ENCODE peak calls at places on chromosomes 4 and X, in eight cellular contexts. Q is upper lobe of left lung, A is ascending aorta, C is heart left ventricle, I is HFF-Myc, U is colonic mucosa, W is K562, P is glutamatergic neuron. Y is an unnamed sample.

GRCh38 chr4:67549123-67549522 is 3.8 kb upstream of the CENPC start:
- DNase-seq in Q (no peak), A (no peak), C (no peak), I (no peak), U (no peak), W (no peak), P (no peak), Y (no peak)

GRCh38 chr4:13919021-13919441 is 291.5 kb upstream of the BOD1L1 start:
- DNase-seq in Q (no peak), A (no peak), C (no peak), I (peak; percentile 91), U (no peak), W (no peak), P (no peak), Y (no peak)

GRCh38 chr4:130591091-130591490 is 1495.1 kb downstream of the C4orf33 start:
- DNase-seq in Q (no peak), A (no peak), C (no peak), I (no peak), U (no peak), W (no peak), P (no peak), Y (no peak)

GRCh38 chrX:84362184-84362838 is 139.9 kb downstream of the HDX start:
- DNase-seq in Q (no peak), A (no peak), C (no peak), I (no peak), U (no peak), W (no peak), P (no peak), Y (no peak)

GRCh38 chr4:20433101-20433705 is 181.5 kb downstream of the SLIT2 start:
- DNase-seq in Q (no peak), A (no peak), C (no peak), I (no peak), U (no peak), W (no peak), P (no peak), Y (no peak)

GRCh38 chrX:139851730-139852129 is 81.1 kb downstream of the ATP11C start:
- DNase-seq in Q (no peak), A (no peak), C (no peak), I (no peak), U (no peak), W (no peak), P (no peak), Y (no peak)

GRCh38 chrX:46758163-46758955 is 559 bp downstream of the SLC9A7 start:
- DNase-seq in Q (no peak), A (no peak), C (no peak), I (no peak), U (no peak), W (no peak), P (no peak), Y (no peak)

GRCh38 chrX:47366051-47366722 is 4.2 kb upstream of the ZNF157 start:
- DNase-seq in Q (peak; percentile 57), A (peak; percentile 79), C (peak; percentile 67), I (peak; percentile 37), U (peak; percentile 35), W (peak; percentile 46), P (peak; percentile 66), Y (peak; percentile 58)

GRCh38 chr4:2081540-2081939 is 22.4 kb downstream of the NAT8L start:
- DNase-seq in Q (peak; percentile 10), A (peak; percentile 52), C (no peak), I (no peak), U (no peak), W (no peak), P (no peak), Y (no peak)

GRCh38 chrX:12771445-12772069 is 19.7 kb upstream of the PRPS2 start:
- DNase-seq in Q (peak; percentile 60), A (no peak), C (peak; percentile 26), I (peak; percentile 7), U (peak; percentile 49), W (peak; percentile 65), P (peak; percentile 66), Y (peak; percentile 63)
- TF ChIP-seq CTCF in Q (peak; percentile 45), A (peak; percentile 39), C (peak; percentile 32), I (peak; percentile 78), U (peak; percentile 63), W (peak; percentile 100), P (peak; percentile 69), Y (peak; percentile 61)

GRCh38 chrX:155028192-155028591 is 1.5 kb downstream of the FUNDC2 start:
- DNase-seq in Q (no peak), A (no peak), C (no peak), I (no peak), U (no peak), W (no peak), P (no peak), Y (no peak)
- TF ChIP-seq CTCF in Q (no peak), A (no peak), C (no peak), I (no peak), U (no peak), W (peak; percentile 22), P (no peak), Y (no peak)

GRCh38 chrX:71195959-71196727 is 26.9 kb upstream of the GJB1 start:
- DNase-seq in Q (no peak), A (no peak), C (no peak), I (no peak), U (no peak), W (no peak), P (no peak), Y (no peak)
- TF ChIP-seq CTCF in Q (no peak), A (no peak), C (no peak), I (no peak), U (no peak), W (no peak), P (no peak), Y (no peak)

GRCh38 chrX:105876658-105877057 is 54.3 kb downstream of the NRK start:
- DNase-seq in Q (no peak), A (no peak), C (no peak), I (no peak), U (no peak), W (no peak), P (no peak), Y (no peak)
- TF ChIP-seq CTCF in Q (no peak), A (peak; percentile 9), C (no peak), I (no peak), U (peak; percentile 20), W (no peak), P (no peak), Y (no peak)

GRCh38 chr4:169311643-169312365 is 41.0 kb upstream of the SH3RF1 start:
- DNase-seq in Q (no peak), A (no peak), C (peak; percentile 32), I (peak; percentile 19), U (peak; percentile 45), W (peak; percentile 33), P (peak; percentile 44), Y (peak; percentile 51)
- TF ChIP-seq CTCF in Q (peak; percentile 54), A (peak; percentile 59), C (peak; percentile 55), I (peak; percentile 55), U (no peak), W (peak; percentile 64), P (peak; percentile 56), Y (peak; percentile 68)

GRCh38 chrX:3522016-3522690 is 175.7 kb upstream of the MXRA5 start:
- DNase-seq in Q (no peak), A (no peak), C (peak; percentile 18), I (no peak), U (no peak), W (no peak), P (no peak), Y (no peak)
- TF ChIP-seq CTCF in Q (no peak), A (no peak), C (no peak), I (no peak), U (no peak), W (no peak), P (no peak), Y (no peak)

GRCh38 chr4:170497105-170497504 is 407.3 kb upstream of the AADAT start:
- DNase-seq in Q (no peak), A (no peak), C (no peak), I (no peak), U (no peak), W (no peak), P (no peak), Y (no peak)
- TF ChIP-seq CTCF in Q (no peak), A (no peak), C (no peak), I (no peak), U (no peak), W (no peak), P (no peak), Y (no peak)

DNA sequence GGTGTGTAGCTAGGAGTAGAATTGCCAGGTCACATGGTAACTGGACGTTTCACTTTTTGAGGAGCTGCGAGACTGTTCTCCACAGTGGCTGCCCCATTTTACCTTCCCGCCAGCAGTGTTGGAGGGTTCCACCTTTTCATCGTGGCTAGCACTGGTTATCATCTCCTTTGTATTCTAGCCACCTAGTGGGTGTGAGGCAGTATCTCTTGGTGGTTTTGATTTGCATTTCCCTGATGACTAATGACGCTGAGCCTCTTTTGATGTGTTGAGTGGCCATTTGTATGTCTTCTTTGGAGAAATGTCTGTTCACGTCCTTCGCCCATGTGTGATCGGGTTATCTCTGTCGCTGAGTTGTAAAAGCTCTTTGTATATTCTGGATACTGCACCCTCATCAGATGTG is 10.6 kb downstream of the ABCD1 start:
- DNase-seq in Q (no peak), A (peak; percentile 30), C (no peak), I (no peak), U (no peak), W (no peak), P (no peak), Y (no peak)
- TF ChIP-seq CTCF in Q (no peak), A (no peak), C (no peak), I (no peak), U (no peak), W (peak; percentile 43), P (no peak), Y (no peak)

DNA sequence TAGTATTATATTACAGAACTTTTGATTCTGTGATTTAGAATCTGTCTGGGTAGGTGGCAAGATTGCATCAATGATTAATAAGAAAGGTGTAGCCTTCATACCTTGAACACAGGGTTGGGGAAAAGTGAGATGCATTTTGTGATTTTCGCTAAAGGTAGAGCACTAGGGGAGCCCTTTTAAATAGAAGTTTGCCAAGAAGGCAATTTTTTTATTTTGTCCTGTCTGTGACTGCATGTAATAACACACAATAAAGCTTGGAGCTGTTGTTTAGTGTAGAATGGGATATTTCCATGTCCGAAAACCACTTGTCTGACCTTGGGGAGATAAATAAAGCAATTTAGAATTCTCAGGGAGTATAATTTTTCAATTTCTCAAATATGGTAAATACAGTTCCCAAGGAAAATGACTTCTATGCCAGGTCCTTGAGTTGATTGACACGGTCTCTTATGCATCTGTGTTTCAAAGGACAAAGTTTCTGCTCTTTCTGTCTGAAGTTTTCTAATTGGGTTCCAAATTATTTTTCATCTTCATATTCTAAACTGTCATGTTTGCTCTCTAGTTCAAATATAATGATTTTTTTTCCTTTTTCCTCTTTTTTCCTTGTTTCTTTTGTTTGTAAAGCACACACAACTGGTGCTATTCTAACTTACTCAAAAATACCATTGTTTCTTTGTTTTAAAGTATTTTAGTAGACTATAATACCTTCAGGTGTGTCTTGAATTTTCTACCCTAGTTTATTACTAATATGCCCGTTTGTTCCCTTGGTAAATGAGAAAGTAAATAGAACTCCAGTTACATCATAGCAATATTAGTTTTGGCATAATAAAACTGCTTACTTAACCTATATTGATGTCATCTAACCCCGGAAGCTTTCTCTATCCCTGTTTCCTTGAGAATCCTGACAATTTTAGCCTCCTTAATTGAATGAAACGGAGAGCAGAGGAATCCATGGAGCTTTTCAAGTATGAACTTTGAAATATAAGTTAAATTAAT is 87.8 kb upstream of the BMPR1B start:
- DNase-seq in Q (no peak), A (no peak), C (no peak), I (no peak), U (no peak), W (no peak), P (no peak), Y (no peak)
- TF ChIP-seq CTCF in Q (no peak), A (no peak), C (no peak), I (no peak), U (no peak), W (no peak), P (no peak), Y (no peak)

Y was measured in endothelial cell.